ENCODE peak calls at places on chromosome 5, in eight cellular contexts. B, H, A, Q, O, E, W and R are unnamed samples.

GRCh38 chr5:80059354-80059980 is 24.3 kb downstream of the THBS4 start:
- DNase-seq in B (no peak), H (no peak), E (no peak), A (no peak), W (no peak), Q (no peak), O (no peak), R (no peak)

GRCh38 chr5:167952278-167952990 is 339.0 kb upstream of the WWC1 start:
- DNase-seq in Q (no peak), O (no peak), W (no peak), B (no peak), A (no peak), H (no peak), E (peak; percentile 12), R (peak; percentile 68)

GRCh38 chr5:37249820-37250175 is 622 bp upstream of the CPLANE1 start:
- DNase-seq in E (no peak), A (no peak), O (no peak), Q (no peak), B (no peak), W (no peak), H (no peak), R (no peak)

GRCh38 chr5:143118222-143118621 is 285.3 kb downstream of the NR3C1 start:
- DNase-seq in E (no peak), W (no peak), Q (no peak), A (no peak), B (no peak), H (no peak), O (no peak), R (no peak)

GRCh38 chr5:67605730-67606585 is 409.4 kb upstream of the CD180 start:
- DNase-seq in H (no peak), A (no peak), B (no peak), E (no peak), O (no peak), Q (no peak), W (no peak), R (no peak)

GRCh38 chr5:36383942-36384341 is 82.2 kb upstream of the RANBP3L start:
- DNase-seq in Q (no peak), E (no peak), O (no peak), H (no peak), A (no peak), W (no peak), B (no peak), R (no peak)

GRCh38 chr5:14743601-14744295 is 79.2 kb downstream of the OTULIN start:
- DNase-seq in H (no peak), Q (no peak), O (peak; percentile 32), B (peak; percentile 77), E (peak; percentile 36), A (no peak), W (no peak), R (no peak)

GRCh38 chr5:195401-196160 is 4.3 kb downstream of the LRRC14B start:
- DNase-seq in B (no peak), W (peak; percentile 38), A (no peak), Q (peak; percentile 40), E (peak; percentile 22), O (no peak), H (no peak), R (no peak)

GRCh38 chr5:60945760-60946253 is 802 bp downstream of the NDUFAF2 start:
- DNase-seq in O (peak; percentile 10), B (peak; percentile 37), Q (no peak), H (no peak), W (peak; percentile 37), A (peak; percentile 26), E (peak; percentile 46), R (peak; percentile 81)

GRCh38 chr5:139709587-139710369 is 61.6 kb downstream of the CXXC5 start:
- DNase-seq in E (no peak), B (no peak), Q (peak; percentile 61), O (no peak), H (no peak), A (no peak), W (no peak), R (peak; percentile 93)

DNA sequence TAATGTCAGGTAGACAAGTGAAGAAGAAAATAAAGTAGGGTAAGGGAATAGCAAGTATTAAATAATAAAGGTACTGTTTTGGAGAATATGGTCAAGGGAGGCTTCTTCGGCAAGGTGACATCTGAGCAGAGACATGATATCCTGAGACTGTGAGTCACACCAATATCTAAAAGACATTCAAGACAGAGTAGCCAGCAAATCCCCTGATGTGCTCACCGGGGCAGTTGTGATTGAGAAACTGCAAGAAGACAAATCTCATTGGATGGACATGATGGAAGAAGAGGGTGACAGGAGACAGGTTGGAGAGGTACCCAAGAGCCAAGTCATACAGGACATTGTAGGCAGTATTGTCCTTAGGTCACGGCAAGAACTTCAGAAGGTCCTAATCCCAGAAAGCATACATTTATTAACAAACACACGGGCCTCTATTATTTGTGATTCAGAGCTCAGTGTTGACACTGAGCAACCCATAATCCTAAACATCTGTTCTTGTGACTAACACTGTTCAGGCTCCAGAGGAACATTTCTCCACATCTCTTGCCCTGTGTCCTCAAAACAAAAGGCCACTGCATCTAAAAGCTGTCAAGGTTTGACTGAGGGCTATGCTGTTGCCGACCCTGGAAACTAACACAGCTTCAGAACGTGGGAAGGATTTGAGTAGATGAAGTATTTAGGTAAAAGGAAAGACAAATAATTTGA is 258.7 kb upstream of the CLINT1 start:
- DNase-seq in O (no peak), W (no peak), H (no peak), B (no peak), E (no peak), A (no peak), Q (no peak), R (no peak)
- H3K27ac ChIP-seq in O (no peak overlapping the region), W (no peak overlapping the region), H (no peak overlapping the region), B (no peak overlapping the region), E (no peak overlapping the region), A (no peak overlapping the region), Q (no peak overlapping the region), R (no peak overlapping the region)

GRCh38 chr5:123344819-123345426 is 78.3 kb downstream of the CEP120 start:
- DNase-seq in Q (no peak), E (peak; percentile 59), H (no peak), B (peak; percentile 52), A (peak; percentile 37), O (no peak), W (peak; percentile 57), R (peak; percentile 53)
- TF ChIP-seq CTCF in Q (peak; percentile 31), E (peak; percentile 82), H (peak; percentile 73), B (peak; percentile 83), A (peak; percentile 54), O (peak; percentile 88), W (peak; percentile 84), R (peak; percentile 87)

GRCh38 chr5:113232667-113233066 is 202.1 kb downstream of the TSSK1B start:
- DNase-seq in E (no peak), A (no peak), O (no peak), H (no peak), Q (no peak), B (no peak), W (no peak), R (no peak)

GRCh38 chr5:113233606-113234005 is 201.2 kb downstream of the TSSK1B start:
- DNase-seq in A (no peak), H (no peak), O (no peak), B (peak; percentile 71), W (no peak), E (no peak), Q (no peak), R (no peak)

GRCh38 chr5:113230711-113231652 is 203.8 kb downstream of the TSSK1B start:
- DNase-seq in Q (no peak), A (no peak), W (no peak), E (no peak), H (no peak), O (no peak), B (peak; percentile 56), R (no peak)

GRCh38 chr5:113231653-113232000 is 203.2 kb downstream of the TSSK1B start:
- DNase-seq in E (no peak), W (no peak), O (no peak), A (no peak), Q (no peak), H (no peak), B (no peak), R (no peak)

DNA sequence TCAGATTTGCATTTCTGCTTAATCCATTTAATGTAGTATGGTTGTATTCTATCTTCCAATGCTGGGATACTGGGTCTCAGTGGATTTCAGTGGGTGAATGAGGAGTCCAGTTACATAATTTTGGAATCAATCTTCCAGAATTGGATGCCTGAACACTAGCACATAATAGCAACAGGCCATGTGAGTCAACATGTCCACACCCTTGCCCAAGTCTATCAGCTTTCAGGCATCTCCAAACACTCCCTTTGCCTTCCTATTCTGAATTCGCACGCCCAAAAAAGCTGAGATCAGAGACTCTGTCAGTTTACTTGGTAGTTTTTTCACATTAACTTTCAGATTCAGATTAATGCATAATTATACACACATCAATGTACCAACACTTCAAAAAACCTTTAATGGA is 202.5 kb downstream of the TSSK1B start:
- DNase-seq in B (no peak), E (no peak), Q (no peak), A (no peak), O (no peak), H (no peak), W (no peak), R (no peak)
- H3K27ac ChIP-seq in B (no peak overlapping the region), E (no peak overlapping the region), Q (no peak overlapping the region), A (no peak overlapping the region), O (no peak overlapping the region), H (no peak overlapping the region), W (no peak overlapping the region), R (no peak overlapping the region)

DNA sequence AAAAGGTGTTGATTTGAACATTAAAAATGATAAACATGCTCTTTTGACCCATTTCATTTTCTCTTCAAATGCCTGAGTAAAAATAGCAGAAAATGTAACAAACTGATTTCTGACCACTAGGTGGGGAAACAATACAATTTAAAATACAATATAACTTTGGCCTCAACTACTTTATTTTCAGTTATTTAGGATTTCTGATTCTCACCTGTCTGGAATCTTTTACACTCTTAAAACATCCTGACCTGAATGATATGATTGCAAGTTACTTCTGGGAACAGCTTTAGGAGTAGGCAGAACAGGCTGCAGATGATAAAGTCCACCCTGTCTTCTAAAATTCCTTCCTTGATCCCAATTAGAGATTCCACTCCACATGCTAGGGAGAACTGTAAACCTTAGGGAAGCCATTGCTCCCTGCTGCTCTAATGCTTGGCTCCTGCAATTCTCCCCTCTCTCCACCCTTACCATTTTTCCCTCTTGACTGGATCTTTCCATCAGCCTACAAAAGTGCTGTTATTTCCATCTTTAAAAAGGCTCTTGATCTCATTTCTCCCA is 70.3 kb downstream of the FYB1 start:
- DNase-seq in B (peak; percentile 24), A (peak; percentile 23), Q (no peak), O (no peak), E (no peak), W (no peak), H (no peak), R (no peak)
- TF ChIP-seq CTCF in B (peak; percentile 37), A (peak; percentile 40), Q (peak; percentile 43), O (peak; percentile 45), E (peak; percentile 41), W (peak; percentile 34), H (peak; percentile 63), R (peak; percentile 69)

GRCh38 chr5:81488862-81489261 is 94.9 kb upstream of the ACOT12 start:
- DNase-seq in H (no peak), Q (no peak), O (no peak), B (no peak), A (no peak), E (no peak), W (no peak), R (no peak)
- H3K27ac ChIP-seq in H (no peak overlapping the region), Q (no peak overlapping the region), O (no peak overlapping the region), B (no peak overlapping the region), A (no peak overlapping the region), E (no peak overlapping the region), W (no peak overlapping the region), R (no peak overlapping the region)

GRCh38 chr5:52787600-52788504 is at the start of the genes ITGA1 and PELO:
- DNase-seq in H (peak; percentile 24), O (peak; percentile 59), W (peak; percentile 81), B (peak; percentile 81), E (peak; percentile 82), A (peak; percentile 45), Q (peak; percentile 86), R (peak; percentile 92)
- TF ChIP-seq CTCF in H (peak; percentile 39), O (peak; percentile 28), W (peak; percentile 45), B (peak; percentile 43), E (peak; percentile 50), A (peak; percentile 13), Q (peak; percentile 8), R (peak; percentile 72)